ENCODE peak calls at places on chromosome 16, in nine cellular contexts. W, U, B, Q, C, N, Y, J and D are unnamed samples.

GRCh38 chr16:87703835-87704375 is 61.9 kb downstream of the KLHDC4 start:
- DNase-seq in W (no peak), Q (no peak), Y (no peak), U (no peak), B (no peak), N (no peak), J (no peak), C (no peak), D (no peak)

GRCh38 chr16:81940781-81941560 is 70.3 kb downstream of the SDR42E1 start:
- DNase-seq in B (peak), Q (peak), C (no peak), W (no peak), Y (no peak), J (peak), U (peak), N (no peak), D (peak)

GRCh38 chr16:87847785-87848675 is 21.3 kb downstream of the SLC7A5 start:
- DNase-seq in B (no peak), J (no peak), C (no peak), W (no peak), U (no peak), Q (no peak), Y (no peak), N (no peak), D (no peak)

GRCh38 chr16:72073831-72074230 is 10.8 kb downstream of the HPR start:
- DNase-seq in B (no peak), J (no peak), W (no peak), U (no peak), Y (no peak), Q (no peak), N (no peak), C (no peak), D (no peak)

GRCh38 chr16:46948548-46949166 is 24.8 kb downstream of the DNAJA2 start:
- DNase-seq in B (no peak), N (no peak), C (no peak), J (no peak), W (no peak), U (no peak), Q (no peak), Y (no peak), D (no peak)

GRCh38 chr16:19520861-19521331 is 1.0 kb downstream of the GDE1 start:
- DNase-seq in B (no peak), Q (no peak), J (peak), C (no peak), Y (no peak), W (peak), U (no peak), N (no peak), D (no peak)

GRCh38 chr16:24309222-24309905 is 53.2 kb downstream of the CACNG3 start:
- DNase-seq in C (no peak), Q (no peak), N (no peak), J (peak), U (no peak), W (no peak), Y (peak), B (peak), D (no peak)

GRCh38 chr16:8916541-8917225 is 34.5 kb downstream of the LITAFD start:
- DNase-seq in W (no peak), Y (no peak), U (no peak), B (no peak), N (no peak), J (no peak), C (no peak), Q (no peak), D (no peak)

GRCh38 chr16:86573215-86573614 is 5.1 kb upstream of the FOXL1 start:
- DNase-seq in Q (no peak), Y (no peak), U (no peak), W (peak), C (no peak), J (no peak), N (no peak), B (no peak), D (no peak)

GRCh38 chr16:2296662-2297505 is 29.0 kb upstream of the RNPS1 start:
- DNase-seq in Q (no peak), N (no peak), B (peak), U (no peak), J (peak), C (no peak), W (peak), Y (no peak), D (no peak)

GRCh38 chr16:69564845-69565610 is 738 bp upstream of the NFAT5 start:
- DNase-seq in J (peak), W (no peak), B (no peak), Q (peak), U (no peak), Y (no peak), N (no peak), C (no peak), D (no peak)

GRCh38 chr16:19245326-19245925 is 40.1 kb upstream of the CLEC19A start:
- DNase-seq in N (no peak), U (no peak), Y (no peak), C (no peak), Q (peak), J (no peak), B (no peak), W (no peak), D (no peak)

GRCh38 chr16:71479420-71479819 is 9.7 kb downstream of the ZNF19 start:
- DNase-seq in B (no peak), J (peak), N (no peak), Q (no peak), Y (no peak), C (no peak), U (peak), W (peak), D (no peak)

GRCh38 chr16:3656491-3657468 is 2.3 kb downstream of the DNASE1 start:
- DNase-seq in B (no peak), J (peak), W (no peak), Y (no peak), C (no peak), N (no peak), Q (no peak), U (no peak), D (no peak)

GRCh38 chr16:3020604-3021448 is 658 bp downstream of the TNFRSF12A start:
- DNase-seq in Y (peak), N (peak), B (peak), J (peak), U (no peak), W (peak), Q (no peak), C (peak), D (peak)

GRCh38 chr16:78310196-78310595 is 210.7 kb downstream of the WWOX start:
- DNase-seq in N (no peak), U (no peak), B (no peak), Q (no peak), Y (no peak), W (no peak), J (no peak), C (no peak), D (no peak)

GRCh38 chr16:87057951-87058560 is 259.1 kb downstream of the C16orf95 start:
- DNase-seq in Y (no peak), C (no peak), Q (no peak), W (no peak), J (no peak), N (no peak), U (no peak), B (no peak), D (no peak)

GRCh38 chr16:67192781-67193260 is 866 bp downstream of the E2F4 start:
- DNase-seq in U (no peak), W (no peak), C (no peak), N (no peak), J (no peak), Y (no peak), Q (no peak), B (no peak), D (no peak)